ENCODE peak calls at places on chromosomes 12 and 14, in six cellular contexts. E, S, L, O, Q and M are unnamed samples.

GRCh38 chr12:9143137-9143536 is 27.4 kb upstream of the A2M start:
- DNase-seq in O (no peak), Q (no peak), E (no peak), S (no peak), L (no peak), M (no peak)

GRCh38 chr12:89414851-89415250 is 62.5 kb upstream of the DUSP6 start:
- DNase-seq in Q (no peak), L (no peak), E (no peak), O (no peak), S (peak; percentile 75), M (no peak)

GRCh38 chr12:62686938-62687337 is 220.3 kb downstream of the MON2 start:
- DNase-seq in Q (no peak), S (no peak), O (no peak), L (no peak), E (no peak), M (no peak)

GRCh38 chr12:62006076-62006732 is 254.0 kb upstream of the USP15 start:
- DNase-seq in Q (peak; percentile 10), E (peak; percentile 23), O (no peak), S (peak; percentile 36), L (no peak), M (no peak)

GRCh38 chr12:72925716-72926115 is 653.5 kb downstream of the TRHDE start:
- DNase-seq in Q (no peak), S (no peak), L (no peak), O (no peak), E (no peak), M (no peak)

GRCh38 chr12:28253175-28253641 is 63.0 kb downstream of the CCDC91 start:
- DNase-seq in L (no peak), O (no peak), Q (peak; percentile 18), S (peak; percentile 43), E (no peak), M (no peak)

GRCh38 chr12:108730337-108731104 is 797 bp downstream of the CORO1C start:
- DNase-seq in O (peak; percentile 83), Q (peak; percentile 28), E (peak; percentile 68), L (peak; percentile 74), S (peak; percentile 88), M (peak; percentile 11)

GRCh38 chr14:101761881-101762529 is 496 bp downstream of the PPP2R5C start:
- DNase-seq in L (peak; percentile 68), E (peak; percentile 18), Q (peak; percentile 59), O (peak; percentile 37), S (no peak), M (peak; percentile 10)

GRCh38 chr12:75120202-75120774 is 89.4 kb downstream of the KCNC2 start:
- DNase-seq in E (no peak), O (no peak), L (no peak), Q (no peak), S (no peak), M (no peak)

GRCh38 chr12:49233842-49234526 is 30.9 kb upstream of the TUBA1C start:
- DNase-seq in Q (peak; percentile 2), O (peak; percentile 33), E (no peak), S (no peak), L (peak; percentile 37), M (no peak)

GRCh38 chr14:68951051-68951797 is 27.9 kb downstream of the ACTN1 start:
- DNase-seq in Q (no peak), S (peak; percentile 96), L (peak; percentile 82), O (peak; percentile 99), E (peak; percentile 86), M (no peak)

GRCh38 chr12:118377891-118378470 is 1.6 kb downstream of the SUDS3 start:
- DNase-seq in O (peak; percentile 54), L (peak; percentile 66), E (peak; percentile 62), S (peak; percentile 44), Q (peak; percentile 82), M (peak; percentile 30)

GRCh38 chr12:88544991-88545684 is 35.1 kb downstream of the KITLG start:
- DNase-seq in Q (no peak), L (no peak), S (peak; percentile 67), E (no peak), O (no peak), M (no peak)

GRCh38 chr12:68003777-68004176 is 14.5 kb downstream of the IFNG-AS1 start:
- DNase-seq in S (no peak), O (no peak), E (no peak), Q (no peak), L (no peak), M (no peak)

GRCh38 chr14:58864751-58865519 is 227.2 kb downstream of the DACT1 start:
- DNase-seq in O (no peak), E (no peak), L (no peak), S (peak; percentile 82), Q (no peak), M (no peak)